ENCODE peak calls at places on chromosomes 1 and 21, in five cellular contexts. N is NB4; A is CD8-positive, alpha-beta T cell; P is left lung; B is fibroblast of the aortic adventitia. E is an unnamed sample.

GRCh38 chr1:228280106-228280901 is 72.5 kb downstream of the OBSCN start:
- DNase-seq in N (no peak), A (no peak), P (no peak), B (no peak), E (no peak)

GRCh38 chr1:248710305-248710900 is 7.8 kb upstream of the OR14I1 start:
- DNase-seq in N (peak), A (no peak), P (no peak), B (no peak), E (no peak)

GRCh38 chr21:30984897-30985296 is 53.4 kb downstream of the KRTAP19-8 start:
- DNase-seq in N (no peak), A (no peak), P (no peak), B (no peak), E (no peak)

GRCh38 chr1:185497177-185497576 is 180.1 kb upstream of the IVNS1ABP start:
- DNase-seq in N (no peak), A (no peak), P (no peak), B (no peak), E (no peak)

GRCh38 chr1:178932966-178933603 is 62.2 kb upstream of the ANGPTL1 start:
- DNase-seq in N (peak), A (no peak), P (no peak), B (no peak), E (no peak)

GRCh38 chr1:91876040-91876470 is 9.9 kb downstream of the TGFBR3 start:
- DNase-seq in N (no peak), A (peak), P (no peak), B (no peak), E (peak)

GRCh38 chr1:144101397-144102050 is 129.7 kb upstream of the FAM72C start:
- DNase-seq in N (no peak), A (peak), P (peak), B (no peak), E (no peak)

GRCh38 chr1:156924478-156925153 is 4.2 kb downstream of the LRRC71 start:
- DNase-seq in N (no peak), A (no peak), P (no peak), B (no peak), E (no peak)

GRCh38 chr1:110211503-110212164 is 1.5 kb downstream of the KCNC4 start:
- DNase-seq in N (no peak), A (no peak), P (no peak), B (no peak), E (no peak)

GRCh38 chr1:235943581-235944114 is 76.9 kb upstream of the LYST start:
- DNase-seq in N (peak), A (no peak), P (no peak), B (peak), E (no peak)

GRCh38 chr1:109818351-109819325 is 54.9 kb upstream of the EPS8L3 start:
- DNase-seq in N (peak), A (no peak), P (no peak), B (no peak), E (no peak)

GRCh38 chr1:211305044-211305443 is 21.6 kb upstream of the TRAF5 start:
- DNase-seq in N (no peak), A (no peak), P (no peak), B (peak), E (peak)

DNA sequence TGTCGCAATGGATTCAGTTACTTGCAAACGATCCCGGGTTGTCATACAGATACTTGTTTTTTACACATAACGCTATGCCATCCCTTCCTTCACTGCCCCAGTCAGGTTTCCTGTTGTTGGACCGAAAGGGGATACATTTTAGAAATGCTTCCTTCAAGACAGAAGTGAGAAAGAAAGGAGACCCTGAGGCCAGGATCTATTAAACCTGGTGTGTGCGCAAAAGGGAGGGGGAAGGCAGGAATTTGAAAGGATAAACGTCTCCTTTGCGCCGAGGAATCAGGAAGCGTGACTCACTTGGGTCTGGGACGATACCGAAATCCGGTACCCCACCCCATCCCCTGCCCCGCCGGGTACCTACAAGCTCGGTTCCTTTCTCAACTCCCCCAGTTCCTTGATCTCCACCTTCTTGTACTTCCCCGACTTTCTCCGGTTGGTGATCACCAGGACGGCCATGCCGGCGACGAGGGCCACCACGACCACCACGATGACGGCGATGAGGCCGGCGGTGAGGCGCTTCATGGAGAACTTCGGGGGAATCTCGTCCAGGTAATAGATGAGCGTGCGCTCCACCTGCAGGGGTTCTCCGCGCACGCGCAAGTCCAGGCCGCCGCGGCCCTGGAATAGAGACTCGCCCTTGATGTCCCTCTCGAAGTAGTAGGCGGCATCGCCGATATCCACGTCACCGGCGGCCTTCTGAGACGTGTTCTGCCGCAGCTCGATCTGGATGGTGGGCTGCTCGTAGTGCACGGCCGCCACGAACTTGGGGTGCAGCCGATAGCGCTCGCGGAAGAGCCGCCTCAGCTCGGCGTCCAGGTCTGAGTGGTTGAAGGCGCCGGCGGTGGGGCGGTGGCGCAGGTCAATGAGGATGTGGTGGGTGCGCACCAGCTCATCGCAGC is 973 bp downstream of the TACSTD2 start:
- DNase-seq in N (no peak), A (no peak), P (peak), B (no peak), E (no peak)
- H3K4me3 ChIP-seq in N (no peak), A (peak), P (peak), B (peak), E (no peak)

GRCh38 chr1:101566883-101567538 is 330.2 kb downstream of the S1PR1 start:
- DNase-seq in N (no peak), A (no peak), P (no peak), B (no peak), E (no peak)

GRCh38 chr1:101567582-101568189 is 330.9 kb downstream of the S1PR1 start:
- DNase-seq in N (peak), A (peak), P (no peak), B (peak), E (peak)
- TF ChIP-seq CTCF in N (peak), A (peak), P (peak), B (peak), E (peak)

GRCh38 chr1:155244368-155245162 is 10.7 kb downstream of the ENTREP3 start:
- DNase-seq in N (peak), A (peak), P (peak), B (peak), E (peak)

GRCh38 chr1:155242805-155243358 is 12.4 kb downstream of the ENTREP3 start:
- DNase-seq in N (no peak), A (no peak), P (no peak), B (peak), E (no peak)

GRCh38 chr1:155241851-155242264 is 13.4 kb downstream of the ENTREP3 start:
- DNase-seq in N (peak), A (no peak), P (no peak), B (no peak), E (no peak)

GRCh38 chr1:155245163-155245524 is 10.1 kb downstream of the ENTREP3 start:
- DNase-seq in N (no peak), A (no peak), P (no peak), B (no peak), E (no peak)

DNA sequence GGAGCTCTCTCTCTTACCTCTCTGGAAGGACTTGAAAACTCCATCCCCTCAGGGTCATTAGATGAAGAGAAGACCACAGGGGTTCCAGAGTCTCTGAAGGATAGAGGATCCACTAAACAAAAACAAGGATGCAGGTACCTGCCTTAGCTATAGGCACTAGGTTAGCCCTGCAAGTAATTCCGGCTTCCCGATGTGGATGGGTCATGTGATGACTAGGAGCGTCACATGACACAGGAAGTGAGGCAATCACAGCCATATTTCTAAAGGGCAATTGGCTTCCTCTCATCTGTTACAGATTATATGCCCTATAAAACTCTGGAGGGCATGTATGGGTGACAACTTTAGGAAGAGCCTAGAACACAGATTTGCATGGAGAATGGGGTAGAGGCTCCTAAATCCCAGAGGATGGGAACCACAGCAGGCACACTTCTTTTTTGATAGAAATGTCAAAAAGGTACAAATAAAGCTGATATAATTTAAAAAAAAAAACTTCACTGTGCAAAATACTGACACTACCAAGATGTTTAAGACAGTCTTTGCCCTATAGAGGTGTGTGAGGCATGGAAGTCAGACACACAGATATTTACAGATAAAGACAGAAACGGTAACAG is 14.1 kb downstream of the ENTREP3 start:
- DNase-seq in N (peak), A (peak), P (peak), B (peak), E (peak)
- H3K4me3 ChIP-seq in N (peak), A (peak), P (peak), B (peak), E (peak)

DNA sequence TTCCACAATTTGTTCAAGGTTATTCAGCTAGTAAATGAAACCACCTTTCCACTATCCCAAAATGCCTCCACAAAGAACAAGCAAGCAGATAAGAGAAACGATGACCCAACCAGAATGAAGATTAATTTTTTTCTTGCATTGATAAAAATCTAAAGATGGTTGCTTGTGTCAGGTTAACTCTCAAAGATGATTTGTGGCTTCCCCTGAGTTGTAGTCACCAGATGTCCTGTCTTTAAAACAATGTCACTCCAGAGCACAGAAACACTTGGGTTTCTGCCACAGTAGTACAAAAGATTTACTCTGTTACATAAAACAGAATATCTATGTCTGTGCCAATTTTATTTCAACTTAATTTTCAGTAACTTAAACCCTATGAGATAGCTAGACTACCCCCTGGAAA is 11.4 kb upstream of the CCDC17 start:
- DNase-seq in N (no peak), A (no peak), P (no peak), B (no peak), E (no peak)
- TF ChIP-seq CTCF in N (no peak), A (no peak), P (no peak), B (no peak), E (no peak)

GRCh38 chr1:44788120-44788860 is at the start of gene BEST4:
- DNase-seq in N (no peak), A (no peak), P (no peak), B (no peak), E (no peak)

GRCh38 chr1:44786138-44786840 is 1.7 kb downstream of the BEST4 start:
- DNase-seq in N (peak), A (peak), P (peak), B (peak), E (peak)

GRCh38 chr1:44785501-44786137 is 2.4 kb downstream of the BEST4 start:
- DNase-seq in N (no peak), A (no peak), P (no peak), B (no peak), E (no peak)

GRCh38 chr1:44787506-44787905 is 464 bp downstream of the BEST4 start:
- DNase-seq in N (no peak), A (no peak), P (no peak), B (no peak), E (no peak)

DNA sequence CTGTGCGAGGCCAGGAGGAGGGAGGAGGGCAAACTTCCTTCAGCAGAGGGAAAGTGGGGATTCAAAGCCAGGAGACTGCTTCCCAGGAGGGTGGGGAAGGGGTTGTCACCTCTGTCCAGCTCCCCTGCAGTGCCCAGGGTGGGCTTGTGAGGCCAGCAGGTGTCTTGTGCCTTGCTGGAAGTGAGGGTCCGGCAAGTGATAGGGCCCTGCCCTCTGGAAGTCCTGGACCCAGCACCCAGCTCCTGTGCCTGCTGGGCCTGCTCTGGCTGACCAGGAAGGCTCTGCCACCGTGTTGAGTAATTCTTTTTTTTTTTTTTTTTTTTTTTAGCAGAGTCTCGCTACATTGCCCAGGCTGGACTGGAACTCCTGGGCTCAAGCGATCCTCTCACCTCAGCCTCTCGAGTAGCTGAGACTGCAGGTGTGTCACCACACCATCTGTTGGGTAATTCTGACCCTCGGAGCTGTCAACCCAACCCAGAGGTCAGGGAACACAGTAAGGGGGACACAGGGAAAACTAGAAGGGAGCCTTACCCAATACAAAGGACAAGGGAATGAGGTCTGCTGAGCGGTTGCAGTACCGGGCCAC is 1.0 kb downstream of the BEST4 start:
- DNase-seq in N (no peak), A (no peak), P (no peak), B (no peak), E (no peak)
- H3K4me3 ChIP-seq in N (no peak), A (peak), P (no peak), B (no peak), E (no peak)

DNA sequence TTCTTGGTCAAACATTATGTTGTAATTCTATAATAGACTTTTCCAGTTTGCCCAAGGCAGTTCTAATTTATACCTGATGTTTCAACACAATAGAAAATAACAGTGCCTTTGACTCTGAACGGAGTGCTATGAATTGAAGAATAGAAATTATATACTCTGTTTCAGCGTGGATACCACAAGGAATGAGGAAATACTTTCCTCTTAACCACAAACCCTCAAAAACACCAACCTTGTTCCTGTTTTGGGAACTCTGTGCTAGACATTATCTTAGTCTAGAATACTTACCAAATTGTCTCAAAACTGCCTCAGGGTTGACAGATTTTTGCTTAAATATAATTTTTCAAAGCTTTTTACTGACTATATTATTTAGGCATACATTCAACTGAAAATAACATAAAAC is 1629.3 kb downstream of the MRPL39 start:
- DNase-seq in N (peak), A (no peak), P (no peak), B (no peak), E (no peak)
- TF ChIP-seq CTCF in N (no peak), A (no peak), P (no peak), B (no peak), E (no peak)

DNA sequence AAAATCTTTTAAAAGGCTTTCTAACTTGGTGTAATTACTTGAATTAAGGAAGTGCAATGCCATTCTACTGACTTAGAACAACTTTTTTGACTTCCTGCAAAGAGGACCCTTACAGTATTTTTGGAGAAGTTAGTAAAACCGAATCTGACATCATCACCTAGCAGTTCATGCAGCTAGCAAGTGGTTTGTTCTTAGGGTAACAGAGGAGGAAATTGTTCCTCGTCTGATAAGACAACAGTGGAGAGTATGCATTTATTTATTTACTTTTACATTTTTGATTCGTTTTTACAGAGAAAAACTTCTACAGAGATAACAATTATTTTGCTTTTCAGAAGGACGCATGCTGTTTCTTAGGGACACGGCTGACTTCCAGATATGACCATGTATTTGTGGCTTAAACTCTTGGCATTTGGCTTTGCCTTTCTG is at the start of gene PTPRC:
- DNase-seq in N (peak), A (no peak), P (no peak), B (no peak), E (peak)
- H3K4me3 ChIP-seq in N (peak), A (peak), P (no peak), B (no peak), E (peak)

GRCh38 chr1:98992844-98993243 is 11.8 kb downstream of the PLPPR5 start:
- DNase-seq in N (no peak), A (no peak), P (no peak), B (no peak), E (no peak)

GRCh38 chr1:98985687-98986086 is 19.0 kb downstream of the PLPPR5 start:
- DNase-seq in N (no peak), A (no peak), P (no peak), B (no peak), E (no peak)

GRCh38 chr1:98988906-98989603 is 15.6 kb downstream of the PLPPR5 start:
- DNase-seq in N (no peak), A (no peak), P (no peak), B (peak), E (no peak)

DNA sequence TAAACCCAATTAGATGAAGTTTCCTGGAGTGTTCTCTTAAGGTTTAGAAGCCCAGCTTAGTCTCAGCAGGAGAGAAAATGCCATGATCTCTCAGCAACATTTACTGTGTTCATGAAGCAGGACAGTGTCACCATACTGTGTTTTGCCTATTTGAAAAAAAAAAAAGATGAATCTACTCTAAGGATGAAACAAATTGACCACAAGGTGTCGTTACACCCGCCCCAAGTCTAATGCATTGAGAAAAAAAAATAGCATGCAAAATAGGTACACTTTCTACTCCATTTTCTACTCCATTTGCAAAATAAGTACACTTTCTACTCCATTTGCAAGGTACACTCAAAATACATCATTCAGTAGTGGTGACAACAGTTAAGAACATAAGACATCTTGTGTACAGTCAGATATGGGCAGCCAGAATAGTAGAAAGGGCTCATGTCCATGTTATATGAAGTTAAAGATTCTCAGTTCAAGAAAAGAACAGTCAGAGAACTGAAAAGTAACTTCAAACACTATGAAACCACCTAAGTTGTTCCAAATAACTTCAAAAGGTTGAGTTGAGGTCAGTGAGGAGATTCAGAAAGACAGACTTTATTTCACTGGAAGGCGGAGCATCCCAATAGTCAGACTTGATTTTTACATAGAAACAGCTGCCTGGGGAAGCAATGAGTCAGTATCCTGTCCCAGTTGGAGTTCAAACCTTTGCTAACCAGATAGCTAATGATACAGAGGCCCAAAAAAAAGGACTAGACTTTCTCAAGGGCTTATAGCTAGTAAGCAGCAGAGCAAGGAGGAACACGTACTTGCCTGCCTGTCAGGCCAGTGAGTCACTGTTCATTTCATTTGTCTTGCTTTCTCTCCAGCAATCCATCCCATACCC is 13.3 kb downstream of the PLPPR5 start:
- DNase-seq in N (peak), A (no peak), P (no peak), B (peak), E (peak)
- TF ChIP-seq CTCF in N (peak), A (no peak), P (no peak), B (peak), E (peak)

E was measured in GM12865.